ENCODE peak calls at places on chromosome 10, in six cellular contexts. One of them, this sample, is unnamed.

GRCh38 chr10:102813734-102814455 is 23.3 kb downstream of the CYP17A1 start:
- DNase-seq in testis: peak; percentile 51
- DNase-seq in cardiac muscle cell: no peak
- DNase-seq in MM.1S: no peak
- DNase-seq in colonic mucosa: peak; percentile 67
- DNase-seq in ovary: peak; percentile 58
- DNase-seq in this sample: peak; percentile 74

GRCh38 chr10:125102216-125102615 is 58.1 kb downstream of the CTBP2 start:
- DNase-seq in colonic mucosa: peak; percentile 59
- DNase-seq in MM.1S: no peak
- DNase-seq in testis: no peak
- DNase-seq in cardiac muscle cell: no peak
- DNase-seq in ovary: no peak
- DNase-seq in this sample: no peak

GRCh38 chr10:100829103-100829870 is 83.5 kb upstream of the SLF2 start:
- DNase-seq in cardiac muscle cell: no peak
- DNase-seq in ovary: no peak
- DNase-seq in MM.1S: peak; percentile 23
- DNase-seq in testis: no peak
- DNase-seq in colonic mucosa: no peak
- DNase-seq in this sample: no peak

GRCh38 chr10:133415752-133416151 is 8.7 kb downstream of the SPRN start:
- DNase-seq in MM.1S: no peak
- DNase-seq in colonic mucosa: no peak
- DNase-seq in ovary: no peak
- DNase-seq in cardiac muscle cell: no peak
- DNase-seq in testis: no peak
- DNase-seq in this sample: no peak

GRCh38 chr10:95524358-95525032 is 36.7 kb downstream of the SORBS1 start:
- DNase-seq in testis: no peak
- DNase-seq in MM.1S: no peak
- DNase-seq in colonic mucosa: no peak
- DNase-seq in cardiac muscle cell: no peak
- DNase-seq in ovary: no peak
- DNase-seq in this sample: no peak

GRCh38 chr10:71289421-71290130 is 29.5 kb upstream of the SLC29A3 start:
- DNase-seq in testis: no peak
- DNase-seq in MM.1S: no peak
- DNase-seq in ovary: no peak
- DNase-seq in colonic mucosa: no peak
- DNase-seq in cardiac muscle cell: no peak
- DNase-seq in this sample: no peak

GRCh38 chr10:95267261-95267660 is 23.5 kb downstream of the PDLIM1 start:
- DNase-seq in colonic mucosa: no peak
- DNase-seq in cardiac muscle cell: no peak
- DNase-seq in MM.1S: no peak
- DNase-seq in ovary: no peak
- DNase-seq in testis: no peak
- DNase-seq in this sample: no peak

GRCh38 chr10:97120370-97120769 is 65.4 kb downstream of the SLIT1 start:
- DNase-seq in cardiac muscle cell: no peak
- DNase-seq in colonic mucosa: no peak
- DNase-seq in MM.1S: no peak
- DNase-seq in testis: no peak
- DNase-seq in ovary: no peak
- DNase-seq in this sample: no peak

GRCh38 chr10:52213511-52213831 is 100.6 kb upstream of the DKK1 start:
- DNase-seq in MM.1S: no peak
- DNase-seq in testis: no peak
- DNase-seq in ovary: peak; percentile 28
- DNase-seq in colonic mucosa: peak; percentile 23
- DNase-seq in cardiac muscle cell: peak; percentile 26
- DNase-seq in this sample: no peak

GRCh38 chr10:6416892-6417512 is 163.1 kb downstream of the PRKCQ start:
- DNase-seq in MM.1S: peak; percentile 56
- DNase-seq in colonic mucosa: no peak
- DNase-seq in cardiac muscle cell: peak; percentile 58
- DNase-seq in ovary: no peak
- DNase-seq in testis: no peak
- DNase-seq in this sample: peak; percentile 68

GRCh38 chr10:122459586-122460273 is 1.6 kb upstream of the HTRA1 start:
- DNase-seq in testis: no peak
- DNase-seq in cardiac muscle cell: no peak
- DNase-seq in colonic mucosa: no peak
- DNase-seq in ovary: peak; percentile 66
- DNase-seq in MM.1S: no peak
- DNase-seq in this sample: no peak

GRCh38 chr10:100232101-100232500 is 2.7 kb upstream of the CHUK start:
- DNase-seq in colonic mucosa: no peak
- DNase-seq in cardiac muscle cell: no peak
- DNase-seq in MM.1S: no peak
- DNase-seq in ovary: no peak
- DNase-seq in testis: no peak
- DNase-seq in this sample: no peak

GRCh38 chr10:121368347-121369025 is 229.8 kb downstream of the FGFR2 start:
- DNase-seq in colonic mucosa: no peak
- DNase-seq in ovary: no peak
- DNase-seq in MM.1S: peak; percentile 86
- DNase-seq in testis: no peak
- DNase-seq in cardiac muscle cell: no peak
- DNase-seq in this sample: peak; percentile 81

GRCh38 chr10:4213441-4213840 is 428.4 kb upstream of the KLF6 start:
- DNase-seq in MM.1S: no peak
- DNase-seq in ovary: no peak
- DNase-seq in colonic mucosa: no peak
- DNase-seq in testis: no peak
- DNase-seq in cardiac muscle cell: no peak
- DNase-seq in this sample: no peak

GRCh38 chr10:1881636-1882035 is 144.3 kb upstream of the ADARB2 start:
- DNase-seq in testis: no peak
- DNase-seq in colonic mucosa: no peak
- DNase-seq in MM.1S: no peak
- DNase-seq in ovary: no peak
- DNase-seq in cardiac muscle cell: no peak
- DNase-seq in this sample: no peak

GRCh38 chr10:30784896-30785605 is 155.5 kb upstream of the LYZL2 start:
- DNase-seq in ovary: peak; percentile 74
- DNase-seq in MM.1S: peak; percentile 18
- DNase-seq in testis: peak; percentile 74
- DNase-seq in cardiac muscle cell: peak; percentile 95
- DNase-seq in colonic mucosa: peak; percentile 44
- DNase-seq in this sample: no peak

GRCh38 chr10:123143825-123144168 is 4.1 kb upstream of the HMX2 start:
- DNase-seq in ovary: no peak
- DNase-seq in MM.1S: no peak
- DNase-seq in testis: no peak
- DNase-seq in colonic mucosa: no peak
- DNase-seq in cardiac muscle cell: no peak
- DNase-seq in this sample: no peak

GRCh38 chr10:20888620-20889337 is 8.3 kb downstream of the NEBL start:
- DNase-seq in cardiac muscle cell: no peak
- DNase-seq in MM.1S: no peak
- DNase-seq in colonic mucosa: no peak
- DNase-seq in testis: no peak
- DNase-seq in ovary: no peak
- DNase-seq in this sample: no peak

DNA sequence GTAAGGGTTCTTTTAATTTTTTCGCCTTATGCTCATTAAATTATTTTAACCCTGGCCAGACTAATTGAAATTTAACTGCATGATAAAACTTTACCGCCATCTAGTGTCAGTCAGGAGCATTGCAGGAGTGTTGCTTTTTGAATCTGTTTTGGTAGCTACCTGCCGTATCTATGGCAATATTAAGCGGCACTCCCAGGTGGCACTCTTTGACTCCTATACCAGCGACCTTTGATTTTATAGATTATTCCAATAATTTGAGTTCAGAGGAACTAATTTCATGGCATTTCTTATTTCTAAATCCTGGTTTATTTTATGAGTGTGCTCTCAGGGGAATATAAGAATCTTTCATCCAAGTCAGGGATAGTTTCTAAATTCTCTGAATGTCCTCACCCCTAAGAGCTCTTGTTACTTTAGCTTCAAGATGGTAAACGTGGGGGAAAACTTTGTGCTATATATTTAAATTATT is 198.9 kb downstream of the REEP3 start:
- DNase-seq in cardiac muscle cell: peak; percentile 62
- DNase-seq in colonic mucosa: peak; percentile 69
- DNase-seq in testis: peak; percentile 65
- DNase-seq in ovary: peak; percentile 60
- DNase-seq in MM.1S: peak; percentile 62
- DNase-seq in this sample: peak; percentile 84
- H3K4me1 ChIP-seq in cardiac muscle cell: peaks cover 4% of the 10 kb centered on the region
- H3K4me1 ChIP-seq in colonic mucosa: peaks cover 6% of the 10 kb centered on the region
- H3K4me1 ChIP-seq in testis: peaks cover 3% of the 10 kb centered on the region
- H3K4me1 ChIP-seq in ovary: no peaks in the 10 kb centered on the region
- H3K4me1 ChIP-seq in MM.1S: no peaks in the 10 kb centered on the region
- H3K4me1 ChIP-seq in this sample: peaks cover 31% of the 10 kb centered on the region

GRCh38 chr10:37053476-37053875 is 71.9 kb upstream of the ANKRD30A start:
- DNase-seq in testis: no peak
- DNase-seq in colonic mucosa: no peak
- DNase-seq in cardiac muscle cell: no peak
- DNase-seq in MM.1S: no peak
- DNase-seq in ovary: no peak
- DNase-seq in this sample: no peak
- H3K9me3 ChIP-seq in testis: no peaks in the 10 kb centered on the region
- H3K9me3 ChIP-seq in colonic mucosa: no peaks in the 10 kb centered on the region
- H3K9me3 ChIP-seq in cardiac muscle cell: no peaks in the 10 kb centered on the region
- H3K9me3 ChIP-seq in MM.1S: no peaks in the 10 kb centered on the region
- H3K9me3 ChIP-seq in ovary: no peaks in the 10 kb centered on the region
- H3K9me3 ChIP-seq in this sample: peaks cover 10% of the 10 kb centered on the region

GRCh38 chr10:79241990-79242619 is 105.2 kb upstream of the PPIF start:
- DNase-seq in testis: peak; percentile 55
- DNase-seq in ovary: peak; percentile 65
- DNase-seq in colonic mucosa: peak; percentile 60
- DNase-seq in MM.1S: peak; percentile 48
- DNase-seq in cardiac muscle cell: peak; percentile 45
- DNase-seq in this sample: no peak
- H3K4me3 ChIP-seq in testis: peak overlapping the region; percentile 21
- H3K4me3 ChIP-seq in ovary: peak overlapping the region; percentile 39
- H3K4me3 ChIP-seq in colonic mucosa: peak overlapping the region; percentile 42
- H3K4me3 ChIP-seq in MM.1S: peak overlapping the region; percentile 74
- H3K4me3 ChIP-seq in cardiac muscle cell: peak overlapping the region; percentile 51
- H3K4me3 ChIP-seq in this sample: no peak overlapping the region

DNA sequence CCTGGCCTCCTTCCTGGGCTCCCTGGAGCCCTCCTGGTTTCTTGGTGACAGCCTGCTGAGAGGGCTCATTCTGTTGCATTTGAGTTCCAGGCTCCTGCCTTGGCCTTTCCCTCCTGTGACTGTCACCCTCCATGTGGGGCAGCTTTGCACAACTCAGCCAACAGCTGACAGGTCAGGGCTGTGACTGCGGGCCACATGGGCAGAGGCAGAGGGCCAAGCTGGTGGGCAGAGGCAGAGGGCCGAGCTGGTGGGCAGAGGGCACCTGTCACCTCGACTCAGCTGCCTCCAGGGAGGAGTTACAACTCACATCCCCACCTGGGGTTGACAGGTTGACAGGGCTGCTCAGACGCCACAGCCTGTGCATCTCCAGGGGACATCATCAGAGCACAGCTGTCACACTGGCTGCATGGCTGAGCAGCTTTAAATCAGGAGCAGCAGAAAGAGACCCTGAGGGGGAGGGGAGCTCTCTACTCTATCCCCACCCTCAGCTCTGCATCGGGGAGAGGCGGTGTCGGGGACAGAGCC is 20.8 kb upstream of the ANTXRL start:
- DNase-seq in colonic mucosa: no peak
- DNase-seq in ovary: no peak
- DNase-seq in MM.1S: no peak
- DNase-seq in cardiac muscle cell: no peak
- DNase-seq in testis: no peak
- DNase-seq in this sample: no peak
- H3K4me1 ChIP-seq in colonic mucosa: no peaks in the 10 kb centered on the region
- H3K4me1 ChIP-seq in ovary: no peaks in the 10 kb centered on the region
- H3K4me1 ChIP-seq in MM.1S: no peaks in the 10 kb centered on the region
- H3K4me1 ChIP-seq in cardiac muscle cell: peaks cover 9% of the 10 kb centered on the region
- H3K4me1 ChIP-seq in testis: peaks cover 3% of the 10 kb centered on the region
- H3K4me1 ChIP-seq in this sample: no peaks in the 10 kb centered on the region

GRCh38 chr10:128465697-128466096 is 339.5 kb upstream of the MKI67 start:
- DNase-seq in ovary: no peak
- DNase-seq in cardiac muscle cell: no peak
- DNase-seq in colonic mucosa: no peak
- DNase-seq in MM.1S: no peak
- DNase-seq in testis: no peak
- DNase-seq in this sample: no peak
- H3K9me3 ChIP-seq in ovary: no peaks in the 10 kb centered on the region
- H3K9me3 ChIP-seq in cardiac muscle cell: no peaks in the 10 kb centered on the region
- H3K9me3 ChIP-seq in colonic mucosa: no peaks in the 10 kb centered on the region
- H3K9me3 ChIP-seq in MM.1S: no peaks in the 10 kb centered on the region
- H3K9me3 ChIP-seq in testis: no peaks in the 10 kb centered on the region
- H3K9me3 ChIP-seq in this sample: no peaks in the 10 kb centered on the region

This sample was measured in Caco-2.